ENCODE peak calls at places on chromosomes 6 and 20, in nine cellular contexts. O is activated T-helper 1 cell treated with anti-CD3 and anti-CD28 coated beads, Interleukin-2, amount 50 U/mL, for 16 hours; E is right cardiac atrium; G is anterior cingulate cortex; I is A549; J is HTR-8/SVneo; W is NCI-H2171 treated with DMSO at 0.1 percent for 48 hours; Y is activated T-cell treated with anti-CD3 and anti-CD28 coated beads for 1 hour; H is nephron progenitor cell. A is an unnamed sample.

GRCh38 chr6:138647006-138647405 is 126.6 kb upstream of the CCDC28A start:
- DNase-seq in O (no peak), E (no peak), G (no peak), I (no peak), J (no peak), W (no peak), Y (no peak), H (no peak), A (no peak)

GRCh38 chr20:49583669-49584417 is 15.9 kb upstream of the PTGIS start:
- DNase-seq in O (no peak), E (peak; percentile 90), G (no peak), I (peak; percentile 95), J (no peak), W (peak; percentile 96), Y (no peak), H (no peak), A (peak; percentile 97)

GRCh38 chr6:3382399-3383279 is 74.2 kb downstream of the SLC22A23 start:
- DNase-seq in O (no peak), E (no peak), G (no peak), I (peak; percentile 53), J (no peak), W (peak; percentile 30), Y (no peak), H (no peak), A (peak; percentile 59)

GRCh38 chr6:40344566-40345185 is 242.5 kb downstream of the LRFN2 start:
- DNase-seq in O (no peak), E (no peak), G (no peak), I (no peak), J (no peak), W (no peak), Y (no peak), H (no peak), A (no peak)

GRCh38 chr6:83927470-83927869 is 68.0 kb downstream of the CYB5R4 start:
- DNase-seq in O (no peak), E (no peak), G (no peak), I (no peak), J (no peak), W (no peak), Y (no peak), H (no peak), A (no peak)

GRCh38 chr6:31741815-31742214 is 2.0 kb downstream of the MSH5 start:
- DNase-seq in O (no peak), E (no peak), G (no peak), I (no peak), J (no peak), W (no peak), Y (no peak), H (no peak), A (no peak)

GRCh38 chr20:14114049-14114448 is 118.7 kb downstream of the MACROD2 start:
- DNase-seq in O (no peak), E (no peak), G (no peak), I (no peak), J (no peak), W (no peak), Y (no peak), H (no peak), A (no peak)

GRCh38 chr20:33020278-33021161 is 10.9 kb upstream of the BPIFB6 start:
- DNase-seq in O (no peak), E (no peak), G (no peak), I (no peak), J (no peak), W (no peak), Y (no peak), H (no peak), A (no peak)

GRCh38 chr20:47428851-47429336 is 72.4 kb upstream of the ZMYND8 start:
- DNase-seq in O (no peak), E (no peak), G (no peak), I (no peak), J (no peak), W (no peak), Y (no peak), H (no peak), A (peak; percentile 41)

GRCh38 chr20:45890077-45890996 is 671 bp downstream of the NEURL2 start:
- DNase-seq in O (no peak), E (peak; percentile 93), G (peak; percentile 44), I (peak; percentile 66), J (no peak), W (peak; percentile 39), Y (peak; percentile 42), H (peak; percentile 85), A (peak; percentile 94)

GRCh38 chr6:73801652-73802268 is 105.8 kb downstream of the CD109 start:
- DNase-seq in O (no peak), E (no peak), G (no peak), I (no peak), J (no peak), W (no peak), Y (no peak), H (no peak), A (no peak)

GRCh38 chr20:6566821-6567220 is 200.7 kb upstream of the BMP2 start:
- DNase-seq in O (no peak), E (no peak), G (no peak), I (no peak), J (no peak), W (no peak), Y (no peak), H (no peak), A (no peak)

GRCh38 chr20:33489495-33490022 is 337 bp upstream of the CBFA2T2 start:
- DNase-seq in O (peak; percentile 98), E (peak; percentile 100), G (peak; percentile 97), I (peak; percentile 97), J (peak; percentile 99), W (peak; percentile 98), Y (peak; percentile 99), H (peak; percentile 99), A (peak; percentile 100)

GRCh38 chr20:22795897-22796296 is 211.5 kb upstream of the FOXA2 start:
- DNase-seq in O (no peak), E (no peak), G (no peak), I (peak; percentile 97), J (peak; percentile 54), W (no peak), Y (no peak), H (no peak), A (peak; percentile 86)

GRCh38 chr6:166007349-166008263 is 160.0 kb downstream of the TBXT start:
- DNase-seq in O (no peak), E (peak; percentile 86), G (no peak), I (peak; percentile 91), J (no peak), W (no peak), Y (no peak), H (peak; percentile 54), A (no peak)

GRCh38 chr6:53398541-53399344 is 50.0 kb upstream of the ELOVL5 start:
- DNase-seq in O (no peak), E (no peak), G (no peak), I (peak; percentile 16), J (no peak), W (no peak), Y (no peak), H (no peak), A (no peak)

GRCh38 chr6:18530201-18530600 is 143.1 kb downstream of the RNF144B start:
- DNase-seq in O (no peak), E (no peak), G (no peak), I (no peak), J (no peak), W (no peak), Y (no peak), H (no peak), A (no peak)

GRCh38 chr6:42118162-42119001 is 24.0 kb downstream of the C6orf132 start:
- DNase-seq in O (no peak), E (peak; percentile 78), G (no peak), I (peak; percentile 89), J (peak; percentile 51), W (no peak), Y (no peak), H (no peak), A (peak; percentile 64)

GRCh38 chr6:25793970-25794369 is 37.9 kb downstream of the SLC17A1 start:
- DNase-seq in O (no peak), E (no peak), G (no peak), I (no peak), J (no peak), W (no peak), Y (no peak), H (no peak), A (no peak)

GRCh38 chr20:59644371-59644939 is 40.1 kb downstream of the PHACTR3 start:
- DNase-seq in O (no peak), E (no peak), G (no peak), I (no peak), J (no peak), W (no peak), Y (no peak), H (no peak), A (peak; percentile 32)

GRCh38 chr6:118770112-118770788 is 118.9 kb upstream of the CEP85L start:
- DNase-seq in O (no peak), E (no peak), G (no peak), I (no peak), J (no peak), W (peak; percentile 63), Y (no peak), H (no peak), A (no peak)

GRCh38 chr20:19758888-19759331 is 852 bp downstream of the RIN2 start:
- DNase-seq in O (no peak), E (peak; percentile 95), G (peak; percentile 58), I (peak; percentile 56), J (no peak), W (peak; percentile 96), Y (no peak), H (peak; percentile 89), A (peak; percentile 81)

GRCh38 chr20:59322813-59323469 is 22.5 kb downstream of the EDN3 start:
- DNase-seq in O (no peak), E (no peak), G (no peak), I (no peak), J (no peak), W (peak; percentile 46), Y (no peak), H (no peak), A (no peak)

GRCh38 chr20:64246616-64247311 is 8.8 kb upstream of the PCMTD2 start:
- DNase-seq in O (no peak), E (no peak), G (no peak), I (no peak), J (no peak), W (no peak), Y (no peak), H (no peak), A (no peak)

GRCh38 chr20:64103871-64104666 is 3.3 kb downstream of the NPBWR2 start:
- DNase-seq in O (no peak), E (peak; percentile 31), G (no peak), I (no peak), J (no peak), W (no peak), Y (no peak), H (peak; percentile 20), A (peak; percentile 47)

GRCh38 chr6:90459225-90459758 is 127.6 kb downstream of the MAP3K7 start:
- DNase-seq in O (no peak), E (no peak), G (no peak), I (no peak), J (no peak), W (no peak), Y (no peak), H (no peak), A (no peak)

GRCh38 chr20:39935921-39936320 is 753.1 kb downstream of the MAFB start:
- DNase-seq in O (no peak), E (no peak), G (no peak), I (no peak), J (no peak), W (no peak), Y (no peak), H (no peak), A (no peak)

GRCh38 chr6:71411882-71412281 is 123.3 kb downstream of the OGFRL1 start:
- DNase-seq in O (no peak), E (no peak), G (no peak), I (no peak), J (no peak), W (no peak), Y (no peak), H (no peak), A (no peak)

GRCh38 chr6:4402477-4402976 is 267.2 kb upstream of the ECI2 start:
- DNase-seq in O (no peak), E (no peak), G (no peak), I (peak; percentile 66), J (peak; percentile 56), W (no peak), Y (no peak), H (no peak), A (no peak)

A was measured in Caco-2.